ENCODE peak calls at places on chromosomes 2 and 18, in four cellular contexts. N is lower leg skin, C is NCI-H1436, P is COR-L47. B is an unnamed sample.

GRCh38 chr2:68837164-68837860 is 33.9 kb downstream of the BMP10 start:
- DNase-seq in N (peak), C (no peak), P (peak), B (no peak)

GRCh38 chr2:37768491-37768925 is 97.1 kb upstream of the CDC42EP3 start:
- DNase-seq in N (no peak), C (no peak), P (no peak), B (no peak)

GRCh38 chr18:63422862-63423304 is 607 bp upstream of the VPS4B start:
- DNase-seq in N (no peak), C (no peak), P (peak), B (peak)

GRCh38 chr2:42141687-42142475 is 27.3 kb upstream of the EML4 start:
- DNase-seq in N (peak), C (peak), P (no peak), B (peak)

GRCh38 chr2:182164686-182165085 is 179.0 kb downstream of the PPP1R1C start:
- DNase-seq in N (no peak), C (no peak), P (no peak), B (no peak)

GRCh38 chr2:140734992-140735391 is 1395.8 kb downstream of the LRP1B start:
- DNase-seq in N (no peak), C (peak), P (peak), B (no peak)

GRCh38 chr18:9196568-9196967 is 60.0 kb downstream of the ANKRD12 start:
- DNase-seq in N (no peak), C (no peak), P (no peak), B (no peak)

GRCh38 chr18:77021075-77021474 is 111.5 kb downstream of the MBP start:
- DNase-seq in N (no peak), C (no peak), P (no peak), B (no peak)

GRCh38 chr2:215461836-215462532 is 26.1 kb upstream of the FN1 start:
- DNase-seq in N (no peak), C (no peak), P (no peak), B (no peak)

GRCh38 chr2:44688442-44689124 is 252.9 kb upstream of the SIX3 start:
- DNase-seq in N (no peak), C (no peak), P (no peak), B (no peak)

B was measured in NCI-H1105.